ENCODE peak calls at places on chromosomes 7 and 10, in four cellular contexts. K is WTC11, X is GM12878, Y is K562. H is an unnamed sample.

GRCh38 chr10:122116331-122116730 is 127.4 kb downstream of the TACC2 start:
- DNase-seq in K (no peak), X (no peak), Y (no peak), H (peak; percentile 26)

GRCh38 chr7:155224116-155224811 is 73.4 kb upstream of the INSIG1 start:
- DNase-seq in K (no peak), X (no peak), Y (no peak), H (no peak)

GRCh38 chr7:20199015-20199737 is 18.0 kb downstream of the MACC1 start:
- DNase-seq in K (no peak), X (peak; percentile 94), Y (peak; percentile 43), H (no peak)

GRCh38 chr7:44046321-44047061 is 2.0 kb downstream of the DBNL start:
- DNase-seq in K (no peak), X (peak; percentile 76), Y (peak; percentile 34), H (no peak)

GRCh38 chr7:129188892-129189660 is 643 bp downstream of the SMO start:
- DNase-seq in K (peak; percentile 46), X (no peak), Y (no peak), H (no peak)

GRCh38 chr10:31099101-31099500 is 67.4 kb upstream of the ZNF438 start:
- DNase-seq in K (no peak), X (no peak), Y (no peak), H (no peak)

GRCh38 chr7:106779877-106780276 is 85.2 kb upstream of the PIK3CG start:
- DNase-seq in K (peak; percentile 64), X (no peak), Y (peak; percentile 59), H (peak; percentile 46)

GRCh38 chr10:26733750-26734568 is 36.5 kb downstream of the PDSS1 start:
- DNase-seq in K (no peak), X (no peak), Y (no peak), H (peak; percentile 97)

GRCh38 chr7:38855867-38856266 is 53.1 kb downstream of the VPS41 start:
- DNase-seq in K (no peak), X (no peak), Y (no peak), H (no peak)

GRCh38 chr10:76352300-76352699 is 920.9 kb downstream of the LRMDA start:
- DNase-seq in K (no peak), X (no peak), Y (no peak), H (no peak)

GRCh38 chr10:13961096-13961495 is 369.6 kb downstream of the FRMD4A start:
- DNase-seq in K (no peak), X (no peak), Y (no peak), H (no peak)

GRCh38 chr10:72455889-72456588 is 101.3 kb upstream of the DNAJB12 start:
- DNase-seq in K (no peak), X (no peak), Y (peak; percentile 22), H (no peak)

GRCh38 chr10:76209135-76209534 is 777.7 kb downstream of the LRMDA start:
- DNase-seq in K (no peak), X (no peak), Y (no peak), H (no peak)

GRCh38 chr10:96524745-96525144 is 11.0 kb upstream of the TLL2 start:
- DNase-seq in K (no peak), X (no peak), Y (no peak), H (no peak)

DNA sequence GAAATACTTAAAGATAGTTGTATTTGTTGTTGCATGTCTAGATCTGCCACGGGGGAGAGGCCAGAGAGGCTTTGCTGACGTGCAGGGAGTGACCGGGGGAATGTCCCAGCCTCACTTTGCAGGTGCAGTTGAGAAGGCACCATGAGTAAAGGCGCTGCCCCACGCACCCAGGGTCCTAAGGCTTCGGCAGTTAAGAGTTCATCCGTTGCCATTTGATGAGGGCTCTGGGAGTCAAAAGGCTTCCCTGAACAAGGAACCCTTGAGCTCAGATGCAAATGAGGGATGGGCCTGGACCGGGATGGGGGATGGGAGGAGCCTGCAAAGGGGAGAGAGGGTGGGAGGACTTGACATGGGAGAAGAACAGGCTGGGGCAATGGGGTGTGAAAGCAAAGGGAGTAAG is 20.4 kb downstream of the PPP2R2D start:
- DNase-seq in K (peak; percentile 69), X (no peak), Y (no peak), H (no peak)
- TF ChIP-seq ETV6 in K (no peak), X (no peak), Y (no peak), H (no peak)

GRCh38 chr7:116273283-116273917 is 63.1 kb downstream of the TES start:
- DNase-seq in K (no peak), X (no peak), Y (no peak), H (no peak)

GRCh38 chr7:116273918-116274301 is 63.6 kb downstream of the TES start:
- DNase-seq in K (no peak), X (no peak), Y (no peak), H (no peak)

GRCh38 chr7:116269466-116269865 is 59.1 kb downstream of the TES start:
- DNase-seq in K (no peak), X (no peak), Y (no peak), H (no peak)

GRCh38 chr7:116271161-116271979 is 61.0 kb downstream of the TES start:
- DNase-seq in K (no peak), X (no peak), Y (no peak), H (no peak)

DNA sequence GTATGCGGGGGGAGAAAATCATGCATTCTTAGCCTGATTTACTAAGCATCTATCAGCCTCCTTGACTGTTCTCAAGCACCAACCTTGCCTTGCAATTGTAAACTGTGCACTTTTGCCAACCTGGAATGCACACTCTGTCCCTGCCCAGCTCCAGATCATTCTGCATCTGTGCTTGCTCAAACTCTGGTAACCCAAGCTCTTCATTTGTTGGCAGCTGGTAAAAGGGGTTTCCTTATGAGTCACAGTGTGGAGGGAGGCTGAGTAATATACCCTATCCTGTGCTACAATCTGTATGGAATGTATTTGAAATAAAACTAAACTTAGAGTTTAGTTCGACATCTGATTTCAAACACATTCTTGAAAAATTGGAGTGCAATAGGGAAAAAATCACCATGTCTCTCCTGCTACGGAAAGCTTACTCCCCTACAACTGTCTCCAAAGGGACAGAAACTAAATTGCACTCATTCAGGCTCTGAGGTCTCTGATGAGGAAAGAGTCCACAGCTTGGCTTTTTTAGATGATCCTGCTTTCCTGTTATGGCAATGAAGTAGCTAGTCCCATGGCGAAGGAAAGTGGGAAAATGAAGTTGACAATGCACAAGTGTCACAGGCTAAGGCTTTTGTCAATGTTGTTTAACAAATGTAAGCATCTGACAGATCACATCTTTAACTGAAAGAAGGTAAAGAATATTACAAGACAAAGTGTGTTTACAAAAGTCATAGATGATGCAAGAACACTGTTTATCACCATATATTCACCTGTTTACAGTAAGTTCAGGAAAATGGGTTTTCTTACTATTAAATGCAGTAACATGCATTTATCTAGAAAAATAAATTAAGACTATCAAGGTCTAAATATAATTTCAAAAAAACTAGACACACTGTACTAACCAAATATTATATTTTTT is 61.9 kb downstream of the TES start:
- DNase-seq in K (no peak), X (no peak), Y (no peak), H (no peak)
- TF ChIP-seq ETV6 in K (no peak), X (no peak), Y (no peak), H (no peak)

GRCh38 chr7:10940748-10941358 is 32.8 kb upstream of the PHF14 start:
- DNase-seq in K (no peak), X (no peak), Y (peak; percentile 21), H (no peak)
- TF ChIP-seq ETV6 in K (no peak), X (no peak), Y (no peak), H (no peak)

GRCh38 chr7:108132551-108133265 is 2.5 kb upstream of the LAMB4 start:
- DNase-seq in K (no peak), X (no peak), Y (no peak), H (no peak)

GRCh38 chr7:108130261-108130660 is at the start of gene LAMB4:
- DNase-seq in K (no peak), X (no peak), Y (no peak), H (no peak)

GRCh38 chr7:108127461-108127860 is 2.7 kb downstream of the LAMB4 start:
- DNase-seq in K (no peak), X (no peak), Y (no peak), H (no peak)

GRCh38 chr7:108128514-108128913 is 1.6 kb downstream of the LAMB4 start:
- DNase-seq in K (no peak), X (no peak), Y (no peak), H (no peak)

DNA sequence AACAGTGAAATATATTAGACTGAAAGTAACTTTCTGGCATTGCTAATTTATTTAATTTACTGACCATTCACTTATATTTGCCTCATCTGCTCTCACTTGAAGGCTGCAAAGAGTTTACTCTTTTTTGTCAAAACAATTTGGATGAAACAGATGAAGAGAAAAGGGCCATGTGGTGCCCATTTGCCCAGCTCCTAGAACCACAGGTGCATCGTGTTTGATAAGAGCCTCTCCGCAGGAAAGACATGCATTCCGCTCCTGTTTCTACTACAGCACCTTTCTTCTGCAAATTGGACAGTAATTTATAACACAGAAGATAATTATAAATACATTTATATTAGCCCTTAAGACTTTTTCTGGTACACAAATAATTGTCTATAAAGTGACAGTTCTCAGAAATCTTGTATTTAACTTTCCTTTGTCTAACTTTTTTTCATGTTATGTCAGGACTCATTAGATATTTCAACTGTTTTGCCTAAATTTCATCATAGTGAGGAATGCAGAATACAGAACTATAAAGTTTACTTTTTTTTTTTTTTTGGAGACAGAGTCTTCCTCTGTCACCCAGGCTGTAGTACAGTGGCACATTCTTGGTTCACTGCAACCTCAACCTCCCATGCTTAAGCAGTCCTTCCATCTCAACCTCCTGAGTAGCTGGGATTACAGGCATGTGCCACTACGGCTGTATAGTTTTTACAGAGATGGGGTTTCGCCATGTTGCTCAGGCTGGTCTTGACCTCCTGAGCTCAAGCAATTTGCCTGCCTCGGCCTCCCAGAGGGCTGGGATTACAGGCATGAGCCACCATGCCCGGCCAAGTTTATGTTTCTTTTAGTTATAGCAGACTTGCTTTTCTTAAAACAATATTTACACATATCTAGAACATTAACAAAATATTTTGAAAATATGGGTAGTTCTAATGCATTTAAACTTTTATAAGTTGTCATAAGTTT is 869 bp downstream of the LAMB4 start:
- DNase-seq in K (no peak), X (no peak), Y (no peak), H (no peak)
- TF ChIP-seq ETV6 in K (no peak), X (no peak), Y (no peak), H (no peak)

GRCh38 chr10:107083388-107084009 is 81.0 kb downstream of the SORCS1 start:
- DNase-seq in K (no peak), X (no peak), Y (peak; percentile 53), H (no peak)

GRCh38 chr10:107081644-107082043 is 82.9 kb downstream of the SORCS1 start:
- DNase-seq in K (no peak), X (peak; percentile 2), Y (no peak), H (no peak)

GRCh38 chr10:107091126-107091525 is 73.4 kb downstream of the SORCS1 start:
- DNase-seq in K (no peak), X (no peak), Y (no peak), H (no peak)

GRCh38 chr10:107085661-107086525 is 78.6 kb downstream of the SORCS1 start:
- DNase-seq in K (no peak), X (no peak), Y (no peak), H (no peak)
- TF ChIP-seq ETV6 in K (no peak), X (no peak), Y (no peak), H (no peak)

H was measured in HepG2.